ENCODE peak calls at places on chromosomes 13 and 19, in eight cellular contexts. One of them, this sample, is unnamed.

GRCh38 chr19:2523630-2524311 is 47.8 kb downstream of the GADD45B start:
- DNase-seq in neuronal stem cell: no peak
- DNase-seq in AG09309: no peak
- DNase-seq in fibroblast of pulmonary artery: peak; percentile 57
- DNase-seq in left ventricle myocardium inferior: no peak
- DNase-seq in fibroblast of the aortic adventitia: peak; percentile 79
- DNase-seq in astrocyte of the cerebellum: peak; percentile 79
- DNase-seq in dorsolateral prefrontal cortex: peak; percentile 67
- DNase-seq in this sample: no peak

GRCh38 chr19:29904017-29904416 is 38.0 kb upstream of the URI1 start:
- DNase-seq in neuronal stem cell: no peak
- DNase-seq in AG09309: no peak
- DNase-seq in fibroblast of pulmonary artery: no peak
- DNase-seq in left ventricle myocardium inferior: no peak
- DNase-seq in fibroblast of the aortic adventitia: no peak
- DNase-seq in astrocyte of the cerebellum: no peak
- DNase-seq in dorsolateral prefrontal cortex: no peak
- DNase-seq in this sample: no peak

GRCh38 chr19:38843175-38843758 is 6.5 kb downstream of the HNRNPL start:
- DNase-seq in neuronal stem cell: no peak
- DNase-seq in AG09309: no peak
- DNase-seq in fibroblast of pulmonary artery: no peak
- DNase-seq in left ventricle myocardium inferior: no peak
- DNase-seq in fibroblast of the aortic adventitia: no peak
- DNase-seq in astrocyte of the cerebellum: no peak
- DNase-seq in dorsolateral prefrontal cortex: no peak
- DNase-seq in this sample: no peak

GRCh38 chr19:13012690-13013608 is 17.7 kb downstream of the NFIX start:
- DNase-seq in neuronal stem cell: no peak
- DNase-seq in AG09309: no peak
- DNase-seq in fibroblast of pulmonary artery: peak; percentile 67
- DNase-seq in left ventricle myocardium inferior: peak; percentile 63
- DNase-seq in fibroblast of the aortic adventitia: peak; percentile 85
- DNase-seq in astrocyte of the cerebellum: no peak
- DNase-seq in dorsolateral prefrontal cortex: peak; percentile 57
- DNase-seq in this sample: no peak

GRCh38 chr13:24301911-24302310 is 7.5 kb upstream of the C1QTNF9 start:
- DNase-seq in neuronal stem cell: no peak
- DNase-seq in AG09309: no peak
- DNase-seq in fibroblast of pulmonary artery: no peak
- DNase-seq in left ventricle myocardium inferior: no peak
- DNase-seq in fibroblast of the aortic adventitia: no peak
- DNase-seq in astrocyte of the cerebellum: no peak
- DNase-seq in dorsolateral prefrontal cortex: no peak
- DNase-seq in this sample: no peak

GRCh38 chr19:5039642-5040543 is 71.0 kb downstream of the KDM4B start:
- DNase-seq in neuronal stem cell: no peak
- DNase-seq in AG09309: no peak
- DNase-seq in fibroblast of pulmonary artery: no peak
- DNase-seq in left ventricle myocardium inferior: no peak
- DNase-seq in fibroblast of the aortic adventitia: no peak
- DNase-seq in astrocyte of the cerebellum: no peak
- DNase-seq in dorsolateral prefrontal cortex: no peak
- DNase-seq in this sample: no peak

GRCh38 chr19:38209671-38210457 is 14.2 kb downstream of the DPF1 start:
- DNase-seq in neuronal stem cell: peak; percentile 53
- DNase-seq in AG09309: no peak
- DNase-seq in fibroblast of pulmonary artery: peak; percentile 24
- DNase-seq in left ventricle myocardium inferior: peak; percentile 88
- DNase-seq in fibroblast of the aortic adventitia: peak; percentile 37
- DNase-seq in astrocyte of the cerebellum: no peak
- DNase-seq in dorsolateral prefrontal cortex: peak; percentile 87
- DNase-seq in this sample: peak; percentile 81

GRCh38 chr19:38634757-38635482 is 12.5 kb upstream of the ACTN4 start:
- DNase-seq in neuronal stem cell: peak; percentile 69
- DNase-seq in AG09309: no peak
- DNase-seq in fibroblast of pulmonary artery: peak; percentile 70
- DNase-seq in left ventricle myocardium inferior: peak; percentile 71
- DNase-seq in fibroblast of the aortic adventitia: peak; percentile 68
- DNase-seq in astrocyte of the cerebellum: no peak
- DNase-seq in dorsolateral prefrontal cortex: peak; percentile 72
- DNase-seq in this sample: peak; percentile 82

GRCh38 chr19:47240996-47241918 is 10.3 kb upstream of the BBC3 start:
- DNase-seq in neuronal stem cell: no peak
- DNase-seq in AG09309: no peak
- DNase-seq in fibroblast of pulmonary artery: peak; percentile 80
- DNase-seq in left ventricle myocardium inferior: peak; percentile 59
- DNase-seq in fibroblast of the aortic adventitia: peak; percentile 72
- DNase-seq in astrocyte of the cerebellum: no peak
- DNase-seq in dorsolateral prefrontal cortex: peak; percentile 80
- DNase-seq in this sample: peak; percentile 45

GRCh38 chr13:67219113-67219512 is 11.0 kb downstream of the PCDH9 start:
- DNase-seq in neuronal stem cell: no peak
- DNase-seq in AG09309: no peak
- DNase-seq in fibroblast of pulmonary artery: no peak
- DNase-seq in left ventricle myocardium inferior: no peak
- DNase-seq in fibroblast of the aortic adventitia: no peak
- DNase-seq in astrocyte of the cerebellum: no peak
- DNase-seq in dorsolateral prefrontal cortex: no peak
- DNase-seq in this sample: no peak

GRCh38 chr13:106376411-106377112 is 158.9 kb downstream of the EFNB2 start:
- DNase-seq in neuronal stem cell: no peak
- DNase-seq in AG09309: peak; percentile 76
- DNase-seq in fibroblast of pulmonary artery: peak; percentile 92
- DNase-seq in left ventricle myocardium inferior: no peak
- DNase-seq in fibroblast of the aortic adventitia: peak; percentile 82
- DNase-seq in astrocyte of the cerebellum: peak; percentile 92
- DNase-seq in dorsolateral prefrontal cortex: peak; percentile 30
- DNase-seq in this sample: no peak

GRCh38 chr19:14412436-14413071 is 6.6 kb downstream of the DDX39A start:
- DNase-seq in neuronal stem cell: no peak
- DNase-seq in AG09309: no peak
- DNase-seq in fibroblast of pulmonary artery: no peak
- DNase-seq in left ventricle myocardium inferior: no peak
- DNase-seq in fibroblast of the aortic adventitia: no peak
- DNase-seq in astrocyte of the cerebellum: no peak
- DNase-seq in dorsolateral prefrontal cortex: no peak
- DNase-seq in this sample: no peak

GRCh38 chr13:49443689-49444516 is at the start of the genes CAB39L and SETDB2:
- DNase-seq in neuronal stem cell: peak; percentile 95
- DNase-seq in AG09309: peak; percentile 94
- DNase-seq in fibroblast of pulmonary artery: peak; percentile 99
- DNase-seq in left ventricle myocardium inferior: peak; percentile 99
- DNase-seq in fibroblast of the aortic adventitia: peak; percentile 98
- DNase-seq in astrocyte of the cerebellum: peak; percentile 98
- DNase-seq in dorsolateral prefrontal cortex: peak; percentile 99
- DNase-seq in this sample: peak; percentile 99

GRCh38 chr19:41373993-41374392 is 2.3 kb upstream of the TMEM91 start:
- DNase-seq in neuronal stem cell: no peak
- DNase-seq in AG09309: peak; percentile 55
- DNase-seq in fibroblast of pulmonary artery: peak; percentile 94
- DNase-seq in left ventricle myocardium inferior: peak; percentile 90
- DNase-seq in fibroblast of the aortic adventitia: peak; percentile 92
- DNase-seq in astrocyte of the cerebellum: peak; percentile 86
- DNase-seq in dorsolateral prefrontal cortex: peak; percentile 76
- DNase-seq in this sample: peak; percentile 90

GRCh38 chr13:37878496-37878895 is 8.9 kb upstream of the TRPC4 start:
- DNase-seq in neuronal stem cell: no peak
- DNase-seq in AG09309: no peak
- DNase-seq in fibroblast of pulmonary artery: peak; percentile 25
- DNase-seq in left ventricle myocardium inferior: no peak
- DNase-seq in fibroblast of the aortic adventitia: no peak
- DNase-seq in astrocyte of the cerebellum: no peak
- DNase-seq in dorsolateral prefrontal cortex: no peak
- DNase-seq in this sample: no peak

GRCh38 chr19:41431426-41432386 is 4.5 kb upstream of the B3GNT8 start:
- DNase-seq in neuronal stem cell: no peak
- DNase-seq in AG09309: no peak
- DNase-seq in fibroblast of pulmonary artery: peak; percentile 52
- DNase-seq in left ventricle myocardium inferior: peak; percentile 82
- DNase-seq in fibroblast of the aortic adventitia: peak; percentile 35
- DNase-seq in astrocyte of the cerebellum: no peak
- DNase-seq in dorsolateral prefrontal cortex: peak; percentile 26
- DNase-seq in this sample: peak; percentile 83

GRCh38 chr13:112617754-112618375 is 29.9 kb upstream of the TUBGCP3 start:
- DNase-seq in neuronal stem cell: no peak
- DNase-seq in AG09309: no peak
- DNase-seq in fibroblast of pulmonary artery: no peak
- DNase-seq in left ventricle myocardium inferior: no peak
- DNase-seq in fibroblast of the aortic adventitia: no peak
- DNase-seq in astrocyte of the cerebellum: no peak
- DNase-seq in dorsolateral prefrontal cortex: no peak
- DNase-seq in this sample: no peak

GRCh38 chr19:33497778-33498175 is 23.8 kb downstream of the PEPD start:
- DNase-seq in neuronal stem cell: no peak
- DNase-seq in AG09309: no peak
- DNase-seq in fibroblast of pulmonary artery: no peak
- DNase-seq in left ventricle myocardium inferior: no peak
- DNase-seq in fibroblast of the aortic adventitia: no peak
- DNase-seq in astrocyte of the cerebellum: no peak
- DNase-seq in dorsolateral prefrontal cortex: no peak
- DNase-seq in this sample: no peak

GRCh38 chr19:27851543-27852060 is 1361.3 kb downstream of the UQCRFS1 start:
- DNase-seq in neuronal stem cell: no peak
- DNase-seq in AG09309: no peak
- DNase-seq in fibroblast of pulmonary artery: no peak
- DNase-seq in left ventricle myocardium inferior: no peak
- DNase-seq in fibroblast of the aortic adventitia: no peak
- DNase-seq in astrocyte of the cerebellum: no peak
- DNase-seq in dorsolateral prefrontal cortex: no peak
- DNase-seq in this sample: no peak

GRCh38 chr19:27846944-27847343 is 1366.0 kb downstream of the UQCRFS1 start:
- DNase-seq in neuronal stem cell: no peak
- DNase-seq in AG09309: no peak
- DNase-seq in fibroblast of pulmonary artery: no peak
- DNase-seq in left ventricle myocardium inferior: no peak
- DNase-seq in fibroblast of the aortic adventitia: no peak
- DNase-seq in astrocyte of the cerebellum: no peak
- DNase-seq in dorsolateral prefrontal cortex: no peak
- DNase-seq in this sample: no peak

DNA sequence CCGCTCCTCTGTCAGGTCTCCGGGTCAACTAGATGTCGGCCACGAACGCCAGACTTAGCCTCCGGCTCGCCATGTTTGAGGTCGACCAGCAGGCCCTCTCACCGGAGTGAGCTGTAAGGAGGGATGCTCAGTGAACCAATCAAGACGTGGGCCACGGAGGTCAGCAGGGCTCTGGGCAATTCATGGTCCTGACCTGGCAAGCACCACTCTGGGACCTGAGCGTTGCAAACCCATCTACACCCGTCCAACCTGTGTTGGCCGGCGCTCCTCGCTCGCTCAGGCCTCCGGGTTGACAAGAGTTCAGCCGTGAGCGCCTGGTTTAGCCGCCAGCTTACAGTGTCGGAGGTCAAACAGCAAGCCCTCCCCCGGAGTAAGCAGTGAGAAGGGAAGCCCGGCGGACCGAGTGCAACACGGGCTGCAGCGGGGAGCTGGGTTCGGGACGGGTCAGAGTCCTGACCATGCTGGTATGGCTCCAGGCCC is 1361.9 kb downstream of the UQCRFS1 start:
- DNase-seq in neuronal stem cell: no peak
- DNase-seq in AG09309: no peak
- DNase-seq in fibroblast of pulmonary artery: no peak
- DNase-seq in left ventricle myocardium inferior: no peak
- DNase-seq in fibroblast of the aortic adventitia: no peak
- DNase-seq in astrocyte of the cerebellum: no peak
- DNase-seq in dorsolateral prefrontal cortex: no peak
- DNase-seq in this sample: no peak
- H3K4me3 ChIP-seq in neuronal stem cell: no peak overlapping the region
- H3K4me3 ChIP-seq in AG09309: no peak overlapping the region
- H3K4me3 ChIP-seq in fibroblast of pulmonary artery: no peak overlapping the region
- H3K4me3 ChIP-seq in left ventricle myocardium inferior: no peak overlapping the region
- H3K4me3 ChIP-seq in fibroblast of the aortic adventitia: no peak overlapping the region
- H3K4me3 ChIP-seq in astrocyte of the cerebellum: no peak overlapping the region
- H3K4me3 ChIP-seq in dorsolateral prefrontal cortex: no peak overlapping the region
- H3K4me3 ChIP-seq in this sample: no peak overlapping the region

DNA sequence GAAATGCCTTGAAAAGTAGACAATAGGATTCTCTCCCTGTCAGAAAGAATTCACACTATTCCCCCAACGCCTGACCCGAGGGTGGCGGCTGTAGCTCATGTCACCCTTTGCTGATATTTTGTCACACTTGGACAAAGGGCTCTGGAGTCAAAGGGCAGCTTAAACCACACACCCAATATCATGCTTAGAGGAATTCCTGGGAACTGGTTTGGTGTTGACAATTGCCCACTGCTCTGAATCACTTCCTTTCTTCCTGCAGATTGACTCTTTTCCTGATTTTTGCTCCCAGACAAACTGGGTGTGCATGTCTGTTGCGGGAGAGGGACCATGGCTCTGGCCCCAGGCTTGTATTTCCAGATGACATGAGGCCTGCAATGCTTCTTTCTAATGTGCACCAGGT is 9.0 kb upstream of the SERP2 start:
- DNase-seq in neuronal stem cell: peak; percentile 51
- DNase-seq in AG09309: no peak
- DNase-seq in fibroblast of pulmonary artery: peak; percentile 51
- DNase-seq in left ventricle myocardium inferior: no peak
- DNase-seq in fibroblast of the aortic adventitia: peak; percentile 25
- DNase-seq in astrocyte of the cerebellum: no peak
- DNase-seq in dorsolateral prefrontal cortex: no peak
- DNase-seq in this sample: no peak
- H3K4me3 ChIP-seq in neuronal stem cell: no peak overlapping the region
- H3K4me3 ChIP-seq in AG09309: no peak overlapping the region
- H3K4me3 ChIP-seq in fibroblast of pulmonary artery: no peak overlapping the region
- H3K4me3 ChIP-seq in left ventricle myocardium inferior: no peak overlapping the region
- H3K4me3 ChIP-seq in fibroblast of the aortic adventitia: no peak overlapping the region
- H3K4me3 ChIP-seq in astrocyte of the cerebellum: no peak overlapping the region
- H3K4me3 ChIP-seq in dorsolateral prefrontal cortex: no peak overlapping the region
- H3K4me3 ChIP-seq in this sample: no peak overlapping the region

GRCh38 chr13:56501750-56502149 is 639.0 kb upstream of the PRR20A start:
- DNase-seq in neuronal stem cell: no peak
- DNase-seq in AG09309: no peak
- DNase-seq in fibroblast of pulmonary artery: no peak
- DNase-seq in left ventricle myocardium inferior: no peak
- DNase-seq in fibroblast of the aortic adventitia: no peak
- DNase-seq in astrocyte of the cerebellum: no peak
- DNase-seq in dorsolateral prefrontal cortex: no peak
- DNase-seq in this sample: no peak
- H3K4me3 ChIP-seq in neuronal stem cell: no peak overlapping the region
- H3K4me3 ChIP-seq in AG09309: no peak overlapping the region
- H3K4me3 ChIP-seq in fibroblast of pulmonary artery: no peak overlapping the region
- H3K4me3 ChIP-seq in left ventricle myocardium inferior: no peak overlapping the region
- H3K4me3 ChIP-seq in fibroblast of the aortic adventitia: no peak overlapping the region
- H3K4me3 ChIP-seq in astrocyte of the cerebellum: no peak overlapping the region
- H3K4me3 ChIP-seq in dorsolateral prefrontal cortex: no peak overlapping the region
- H3K4me3 ChIP-seq in this sample: no peak overlapping the region

DNA sequence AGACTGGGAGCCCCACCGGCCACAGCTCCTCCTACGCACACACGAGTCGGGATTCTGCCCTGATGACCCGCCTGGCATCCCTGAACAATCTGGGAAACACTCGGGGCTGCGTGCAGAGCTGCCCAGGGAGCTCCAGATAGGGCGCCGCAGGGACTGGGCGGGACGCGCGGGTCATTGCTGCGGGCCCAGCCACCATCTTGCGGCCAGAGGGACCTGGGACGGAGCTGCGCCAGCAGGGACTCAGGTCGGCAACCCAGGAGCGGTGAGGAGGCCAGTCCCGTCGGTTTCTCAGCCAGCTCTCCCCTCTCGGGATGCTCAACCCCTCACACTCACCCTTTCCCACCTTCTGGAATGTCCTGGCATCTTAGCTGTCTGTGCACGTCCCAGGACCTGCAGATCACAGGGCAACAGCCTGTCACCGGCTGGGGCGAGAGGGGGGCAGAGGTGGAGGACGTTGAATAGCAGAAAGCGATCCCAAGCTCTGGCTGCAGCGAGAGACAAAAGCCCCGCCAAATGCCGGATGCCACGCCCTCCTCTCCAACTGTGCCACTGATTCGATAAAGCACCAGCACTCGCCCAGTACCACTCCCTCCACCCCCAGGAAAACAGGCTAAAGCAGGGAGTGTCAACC is 20.4 kb upstream of the ZNF91 start:
- DNase-seq in neuronal stem cell: peak; percentile 84
- DNase-seq in AG09309: no peak
- DNase-seq in fibroblast of pulmonary artery: peak; percentile 4
- DNase-seq in left ventricle myocardium inferior: peak; percentile 46
- DNase-seq in fibroblast of the aortic adventitia: no peak
- DNase-seq in astrocyte of the cerebellum: no peak
- DNase-seq in dorsolateral prefrontal cortex: no peak
- DNase-seq in this sample: peak; percentile 36
- H3K4me3 ChIP-seq in neuronal stem cell: peak overlapping the region; percentile 88
- H3K4me3 ChIP-seq in AG09309: peak overlapping the region; percentile 40
- H3K4me3 ChIP-seq in fibroblast of pulmonary artery: peak overlapping the region; percentile 31
- H3K4me3 ChIP-seq in left ventricle myocardium inferior: peak overlapping the region; percentile 67
- H3K4me3 ChIP-seq in fibroblast of the aortic adventitia: no peak overlapping the region
- H3K4me3 ChIP-seq in astrocyte of the cerebellum: peak overlapping the region; percentile 40
- H3K4me3 ChIP-seq in dorsolateral prefrontal cortex: peak overlapping the region; percentile 61
- H3K4me3 ChIP-seq in this sample: peak overlapping the region; percentile 42